ENCODE peak calls at places on chromosomes 1 and 21, in four cellular contexts. Z, A, P and J are unnamed samples.
A peak's percentile ranks its signal among the peaks of the same experiment; 100 is the strongest.

GRCh38 chr1:33424610-33425009 is 6.3 kb downstream of the PHC2 start:
- DNase-seq in Z (no peak), A (no peak), P (no peak), J (no peak)

GRCh38 chr1:71509051-71509595 is 428.3 kb upstream of the ZRANB2 start:
- DNase-seq in Z (no peak), A (no peak), P (no peak), J (no peak)

GRCh38 chr1:202599669-202600431 is 110.4 kb downstream of the SYT2 start:
- DNase-seq in Z (peak; percentile 76), A (peak; percentile 63), P (peak; percentile 45), J (peak; percentile 61)

GRCh38 chr1:225460737-225461532 is 33.1 kb upstream of the LBR start:
- DNase-seq in Z (no peak), A (no peak), P (no peak), J (no peak)

GRCh38 chr1:78045850-78046778 is at the start of gene GIPC2:
- DNase-seq in Z (no peak), A (no peak), P (no peak), J (peak; percentile 34)

GRCh38 chr1:64186138-64186897 is 17.1 kb upstream of the UBE2U start:
- DNase-seq in Z (no peak), A (no peak), P (peak; percentile 32), J (no peak)

GRCh38 chr1:89068291-89068690 is 3.3 kb upstream of the GBP1 start:
- DNase-seq in Z (no peak), A (no peak), P (no peak), J (no peak)

GRCh38 chr1:98988906-98989603 is 15.6 kb downstream of the PLPPR5 start:
- DNase-seq in Z (no peak), A (no peak), P (no peak), J (no peak)

GRCh38 chr1:93196591-93196990 is 16.1 kb downstream of the CCDC18 start:
- DNase-seq in Z (no peak), A (no peak), P (no peak), J (no peak)

GRCh38 chr1:43524804-43525203 is 5.9 kb upstream of the PTPRF start:
- DNase-seq in Z (peak; percentile 65), A (no peak), P (no peak), J (no peak)

GRCh38 chr1:53286950-53287349 is 40.9 kb downstream of the LRP8 start:
- DNase-seq in Z (no peak), A (no peak), P (no peak), J (no peak)

GRCh38 chr21:44761011-44761729 is 40.5 kb downstream of the UBE2G2 start:
- DNase-seq in Z (peak; percentile 74), A (no peak), P (no peak), J (no peak)

GRCh38 chr1:46394108-46394871 is at the start of gene FAAH:
- DNase-seq in Z (no peak), A (no peak), P (no peak), J (peak; percentile 77)

GRCh38 chr1:109261578-109261977 is 12.2 kb downstream of the CELSR2 start:
- DNase-seq in Z (no peak), A (no peak), P (no peak), J (no peak)

GRCh38 chr1:15501208-15502032 is 22.6 kb downstream of the CASP9 start:
- DNase-seq in Z (peak; percentile 80), A (peak; percentile 38), P (peak; percentile 22), J (peak; percentile 66)

GRCh38 chr1:81827942-81828341 is 27.2 kb downstream of the ADGRL2 start:
- DNase-seq in Z (no peak), A (no peak), P (no peak), J (no peak)

GRCh38 chr1:234720709-234721436 is 110.9 kb upstream of the IRF2BP2 start:
- DNase-seq in Z (no peak), A (no peak), P (peak; percentile 63), J (no peak)

GRCh38 chr1:235060607-235061470 is 67.8 kb downstream of the TOMM20 start:
- DNase-seq in Z (no peak), A (no peak), P (peak; percentile 70), J (no peak)

GRCh38 chr1:200438911-200439310 is 29.1 kb upstream of the ZNF281 start:
- DNase-seq in Z (no peak), A (no peak), P (no peak), J (no peak)

GRCh38 chr1:69737527-69738176 is 169.9 kb downstream of the LRRC7 start:
- DNase-seq in Z (peak; percentile 21), A (no peak), P (peak; percentile 32), J (peak; percentile 28)

GRCh38 chr1:26529655-26530539 is at the start of gene RPS6KA1:
- DNase-seq in Z (peak; percentile 99), A (peak; percentile 65), P (no peak), J (peak; percentile 60)

GRCh38 chr21:28737671-28738279 is 254.9 kb downstream of the LTN1 start:
- DNase-seq in Z (no peak), A (peak; percentile 12), P (no peak), J (no peak)

GRCh38 chr1:192951961-192952460 is 107.1 kb downstream of the UCHL5 start:
- DNase-seq in Z (no peak), A (peak; percentile 38), P (no peak), J (no peak)

GRCh38 chr1:217059401-217059800 is 336.2 kb upstream of the ESRRG start:
- DNase-seq in Z (no peak), A (no peak), P (no peak), J (no peak)

GRCh38 chr1:90443340-90443739 is 273.8 kb downstream of the BARHL2 start:
- DNase-seq in Z (no peak), A (no peak), P (no peak), J (no peak)

GRCh38 chr1:100530901-100531487 is 6.9 kb upstream of the GPR88 start:
- DNase-seq in Z (no peak), A (no peak), P (peak; percentile 22), J (peak; percentile 40)

GRCh38 chr21:38170283-38170682 is 86.5 kb upstream of the KCNJ15 start:
- DNase-seq in Z (no peak), A (no peak), P (no peak), J (peak; percentile 18)

GRCh38 chr1:73593804-73594203 is 604.2 kb downstream of the LRRIQ3 start:
- DNase-seq in Z (no peak), A (no peak), P (no peak), J (no peak)

GRCh38 chr21:22263890-22264289 is 1265.7 kb downstream of the NCAM2 start:
- DNase-seq in Z (no peak), A (no peak), P (no peak), J (no peak)

GRCh38 chr1:24566266-24566867 is 10.5 kb downstream of the NCMAP start:
- DNase-seq in Z (no peak), A (no peak), P (no peak), J (no peak)

GRCh38 chr1:63798284-63798683 is 24.5 kb downstream of the ROR1 start:
- DNase-seq in Z (no peak), A (no peak), P (no peak), J (no peak)

GRCh38 chr1:94463765-94464330 is 45.7 kb downstream of the ABCD3 start:
- DNase-seq in Z (peak; percentile 14), A (peak; percentile 9), P (no peak), J (peak; percentile 20)

GRCh38 chr1:33319186-33319948 is 1.5 kb downstream of the A3GALT2 start:
- DNase-seq in Z (no peak), A (no peak), P (no peak), J (no peak)

GRCh38 chr1:200409203-200409760 is 554 bp downstream of the ZNF281 start:
- DNase-seq in Z (peak; percentile 65), A (no peak), P (peak; percentile 19), J (peak; percentile 43)

GRCh38 chr1:175824079-175824478 is 80.7 kb upstream of the TNR start:
- DNase-seq in Z (peak; percentile 28), A (no peak), P (no peak), J (peak; percentile 23)

GRCh38 chr1:26607191-26607590 is 77.6 kb downstream of the RPS6KA1 start:
- DNase-seq in Z (no peak), A (no peak), P (no peak), J (no peak)

GRCh38 chr1:221089803-221090202 is 210.6 kb downstream of the HLX start:
- DNase-seq in Z (no peak), A (no peak), P (no peak), J (no peak)

DNA sequence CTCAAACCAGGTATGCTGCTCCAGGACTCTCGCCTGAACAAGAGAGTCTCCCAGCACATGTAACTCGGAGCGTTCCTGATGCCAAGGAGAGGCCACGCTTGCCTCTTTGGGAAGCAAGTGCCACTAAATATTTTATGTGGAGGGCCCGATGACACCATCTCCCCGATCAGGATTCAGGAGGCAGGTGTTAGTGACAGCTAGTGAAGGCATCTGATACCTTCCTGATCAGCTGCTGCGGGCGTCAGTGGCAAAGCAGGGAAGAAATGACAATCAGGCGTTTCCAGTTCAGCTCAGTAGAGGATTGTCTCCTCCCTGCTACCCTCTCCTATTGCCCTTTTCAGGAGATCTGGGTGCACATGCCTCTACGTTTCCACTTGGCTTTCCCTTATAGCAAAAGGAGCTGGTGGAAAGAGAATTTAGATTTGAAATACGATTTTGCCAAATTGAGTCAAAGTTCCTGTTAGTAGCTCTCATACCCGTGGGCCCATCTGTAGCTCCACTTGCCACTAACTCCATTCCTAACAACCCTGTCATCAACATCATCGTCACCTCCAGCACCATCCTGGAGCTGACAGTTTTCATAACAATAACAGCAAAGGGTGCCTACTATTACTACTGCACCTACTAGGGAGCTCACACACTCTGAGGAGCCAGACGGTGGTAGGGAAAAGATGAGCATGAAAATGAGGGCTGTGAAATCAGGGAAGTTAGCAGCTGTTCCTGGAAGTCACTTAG is 21.6 kb downstream of the PLXNA2 start:
- DNase-seq in Z (no peak), A (no peak), P (no peak), J (no peak)
- TF ChIP-seq POLR2A in Z (no peak), A (no peak), P (no peak), J (no peak)

DNA sequence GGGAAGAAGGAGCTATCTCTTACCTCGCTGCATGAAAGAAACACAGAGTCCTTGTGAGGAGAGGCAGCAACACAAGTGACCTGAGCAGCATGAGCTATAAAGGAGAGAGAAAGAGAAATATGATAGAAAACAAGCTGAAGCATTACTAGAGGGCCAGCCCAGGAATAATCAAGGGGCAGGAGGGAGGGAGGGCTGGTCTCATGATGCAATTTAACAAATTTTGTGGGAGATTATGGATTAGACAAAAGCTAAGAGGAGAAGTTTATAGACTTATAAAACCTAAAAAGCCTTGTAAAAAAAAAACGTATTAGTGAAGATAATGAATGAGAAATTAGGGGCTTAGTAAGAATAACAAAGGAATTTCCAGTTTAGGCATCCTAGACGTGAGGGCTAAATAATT is 5.0 kb downstream of the WDR77 start:
- DNase-seq in Z (no peak), A (no peak), P (no peak), J (no peak)
- TF ChIP-seq POLR2A in Z (no peak), A (no peak), P (no peak), J (no peak)

GRCh38 chr1:2300851-2301606 is 72.9 kb downstream of the SKI start:
- DNase-seq in Z (no peak), A (no peak), P (peak; percentile 83), J (peak; percentile 81)
- TF ChIP-seq POLR2A in Z (no peak), A (no peak), P (no peak), J (peak; percentile 41)

DNA sequence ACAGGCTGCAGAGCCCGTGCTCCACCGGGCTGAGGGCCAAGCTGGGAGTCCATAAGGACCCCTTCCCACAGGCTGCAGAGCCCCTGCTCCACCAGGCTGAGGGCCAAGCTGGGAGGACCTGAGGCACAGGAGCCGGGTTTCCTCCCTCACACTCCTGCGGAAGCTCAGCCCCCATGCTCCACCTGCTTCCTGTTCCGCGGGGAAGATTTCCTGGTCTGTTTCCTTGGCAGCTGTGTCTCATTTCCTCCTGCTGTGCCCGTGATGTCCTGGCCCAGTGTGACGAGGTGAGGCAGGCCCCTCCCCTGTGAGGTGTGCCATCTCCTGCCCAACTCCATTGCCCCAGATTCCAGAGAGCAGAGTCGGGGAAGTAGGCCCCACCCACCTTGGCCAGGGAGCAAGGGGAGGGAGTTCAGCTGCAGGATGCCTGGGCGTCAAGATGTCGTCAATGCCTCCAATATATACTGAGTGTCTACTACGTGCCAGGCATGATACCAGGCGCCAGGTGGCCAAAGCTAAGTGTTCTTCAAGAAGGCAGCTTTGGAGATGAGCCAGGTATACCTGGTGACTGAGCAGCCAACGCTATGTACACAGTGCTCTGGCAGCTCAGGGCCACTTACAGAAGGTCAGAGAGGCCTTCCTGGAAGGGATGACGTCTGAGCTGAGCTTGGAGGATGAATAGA is 58.8 kb downstream of the NAV1 start:
- DNase-seq in Z (no peak), A (no peak), P (peak; percentile 35), J (peak; percentile 58)
- TF ChIP-seq POLR2A in Z (no peak), A (no peak), P (no peak), J (no peak)